ENCODE peak calls at places on chromosomes 16 and 17, in seven cellular contexts. G is Kasumi-1; N is cardiac fibroblast; K is NCI-H1930; U is neural progenitor cell; L is A673; Z is stimulated activated CD8-positive, alpha-beta memory T cell treated with anti-CD3 and anti-CD28 coated beads, Interleukin-4, amount 100 ng/mL, for 1 hour. P is an unnamed sample.

GRCh38 chr16:71576971-71577370 is at the start of gene TAT:
- DNase-seq in U (no peak), K (no peak), L (no peak), Z (no peak), N (no peak), G (no peak), P (no peak)

GRCh38 chr16:1779741-1780676 is 2.4 kb downstream of the SPSB3 start:
- DNase-seq in U (no peak), L (no peak), G (no peak), Z (no peak), K (no peak), N (no peak), P (no peak)

GRCh38 chr16:25747160-25747758 is 55.5 kb downstream of the HS3ST4 start:
- DNase-seq in K (no peak), Z (no peak), L (peak), U (peak), N (no peak), G (no peak), P (no peak)

GRCh38 chr17:13599808-13600398 is 1.8 kb downstream of the HS3ST3A1 start:
- DNase-seq in G (no peak), L (no peak), Z (no peak), N (no peak), U (no peak), K (no peak), P (no peak)

GRCh38 chr17:75640556-75641119 is 7.4 kb downstream of the SMIM5 start:
- DNase-seq in N (no peak), G (no peak), L (no peak), Z (no peak), U (no peak), K (no peak), P (no peak)

GRCh38 chr16:87453326-87453725 is 39.5 kb downstream of the ZCCHC14 start:
- DNase-seq in G (no peak), K (no peak), L (no peak), Z (no peak), N (no peak), U (no peak), P (no peak)

GRCh38 chr17:64658931-64659330 is 3.2 kb downstream of the SMURF2 start:
- DNase-seq in G (peak), Z (no peak), N (peak), K (no peak), L (no peak), U (no peak), P (no peak)

GRCh38 chr17:29061036-29061435 is 18.1 kb downstream of the PIPOX start:
- DNase-seq in U (no peak), K (no peak), Z (no peak), G (no peak), L (no peak), N (no peak), P (no peak)

GRCh38 chr16:86952769-86953168 is 364.4 kb downstream of the C16orf95 start:
- DNase-seq in G (no peak), L (no peak), K (no peak), N (no peak), Z (no peak), U (no peak), P (no peak)

GRCh38 chr16:90044111-90044551 is 24.9 kb upstream of the DBNDD1 start:
- DNase-seq in K (no peak), N (no peak), Z (no peak), G (no peak), U (no peak), L (no peak), P (peak)

GRCh38 chr17:28648698-28649097 is 3.7 kb upstream of the BLTP2 start:
- DNase-seq in L (no peak), Z (no peak), U (no peak), N (no peak), K (no peak), G (no peak), P (no peak)

GRCh38 chr17:82297280-82297803 is 20.1 kb downstream of the CD7 start:
- DNase-seq in G (peak), K (no peak), Z (peak), U (no peak), N (peak), L (no peak), P (peak)

GRCh38 chr16:15599303-15600070 is 43.5 kb downstream of the MARF1 start:
- DNase-seq in Z (no peak), G (no peak), N (no peak), K (no peak), U (no peak), L (no peak), P (no peak)

GRCh38 chr16:71441348-71441781 is 489 bp downstream of the TLE7 start:
- DNase-seq in L (peak), Z (no peak), G (no peak), K (no peak), N (no peak), U (no peak), P (no peak)

GRCh38 chr16:275041-275621 is 613 bp downstream of the RGS11 start:
- DNase-seq in U (peak), Z (no peak), K (no peak), G (no peak), N (no peak), L (no peak), P (no peak)

GRCh38 chr17:18185391-18185790 is 1.8 kb downstream of the ALKBH5 start:
- DNase-seq in Z (no peak), G (no peak), L (peak), U (peak), N (peak), K (no peak), P (no peak)

P was measured in upper lobe of left lung.